ENCODE peak calls at places on chromosomes 3 and 15, in five cellular contexts. One of them, this sample, is unnamed.

GRCh38 chr3:17742837-17743659 is 617 bp upstream of the TBC1D5 start:
- DNase-seq in SK-N-DZ: no peak
- DNase-seq in hepatic stellate cell: no peak
- DNase-seq in Peyer's patch: no peak
- DNase-seq in renal cortical epithelial cell: peak
- DNase-seq in this sample: no peak

GRCh38 chr3:126923423-126923822 is 59.5 kb upstream of the PLXNA1 start:
- DNase-seq in SK-N-DZ: no peak
- DNase-seq in Peyer's patch: no peak
- DNase-seq in renal cortical epithelial cell: no peak
- DNase-seq in hepatic stellate cell: no peak
- DNase-seq in this sample: no peak

GRCh38 chr3:140809326-140809725 is 131.5 kb downstream of the TRIM42 start:
- DNase-seq in SK-N-DZ: no peak
- DNase-seq in renal cortical epithelial cell: no peak
- DNase-seq in hepatic stellate cell: no peak
- DNase-seq in Peyer's patch: no peak
- DNase-seq in this sample: peak

GRCh38 chr3:118972974-118973373 is 61.7 kb downstream of the IGSF11 start:
- DNase-seq in SK-N-DZ: no peak
- DNase-seq in hepatic stellate cell: no peak
- DNase-seq in renal cortical epithelial cell: no peak
- DNase-seq in Peyer's patch: no peak
- DNase-seq in this sample: no peak

GRCh38 chr3:188361888-188362287 is 207.9 kb downstream of the LPP start:
- DNase-seq in SK-N-DZ: no peak
- DNase-seq in renal cortical epithelial cell: no peak
- DNase-seq in Peyer's patch: no peak
- DNase-seq in hepatic stellate cell: no peak
- DNase-seq in this sample: no peak

GRCh38 chr15:90664650-90665287 is 52.4 kb upstream of the BLM start:
- DNase-seq in Peyer's patch: peak
- DNase-seq in SK-N-DZ: no peak
- DNase-seq in renal cortical epithelial cell: peak
- DNase-seq in hepatic stellate cell: peak
- DNase-seq in this sample: no peak

GRCh38 chr3:138939563-138940241 is 7.2 kb downstream of the FOXL2 start:
- DNase-seq in SK-N-DZ: no peak
- DNase-seq in renal cortical epithelial cell: no peak
- DNase-seq in hepatic stellate cell: no peak
- DNase-seq in Peyer's patch: no peak
- DNase-seq in this sample: no peak

GRCh38 chr3:194738254-194739093 is 52.8 kb downstream of the FAM43A start:
- DNase-seq in SK-N-DZ: no peak
- DNase-seq in renal cortical epithelial cell: peak
- DNase-seq in hepatic stellate cell: no peak
- DNase-seq in Peyer's patch: no peak
- DNase-seq in this sample: no peak

GRCh38 chr15:88658972-88659931 is 20.4 kb downstream of the ISG20 start:
- DNase-seq in hepatic stellate cell: peak
- DNase-seq in SK-N-DZ: no peak
- DNase-seq in Peyer's patch: no peak
- DNase-seq in renal cortical epithelial cell: no peak
- DNase-seq in this sample: no peak

GRCh38 chr15:20357139-20358065 is 184.2 kb downstream of the GOLGA6L6 start:
- DNase-seq in SK-N-DZ: no peak
- DNase-seq in renal cortical epithelial cell: no peak
- DNase-seq in hepatic stellate cell: peak
- DNase-seq in Peyer's patch: peak
- DNase-seq in this sample: no peak

GRCh38 chr3:52838561-52839267 is 3.9 kb upstream of the MUSTN1 start:
- DNase-seq in SK-N-DZ: no peak
- DNase-seq in renal cortical epithelial cell: no peak
- DNase-seq in Peyer's patch: peak
- DNase-seq in hepatic stellate cell: no peak
- DNase-seq in this sample: no peak

GRCh38 chr3:115469649-115470048 is 153.7 kb upstream of the GAP43 start:
- DNase-seq in hepatic stellate cell: no peak
- DNase-seq in SK-N-DZ: no peak
- DNase-seq in renal cortical epithelial cell: no peak
- DNase-seq in Peyer's patch: no peak
- DNase-seq in this sample: no peak

GRCh38 chr15:85976986-85977385 is 102.7 kb upstream of the AGBL1 start:
- DNase-seq in renal cortical epithelial cell: no peak
- DNase-seq in SK-N-DZ: no peak
- DNase-seq in hepatic stellate cell: no peak
- DNase-seq in Peyer's patch: no peak
- DNase-seq in this sample: no peak

GRCh38 chr15:56371495-56372147 is 6.4 kb downstream of the TEX9 start:
- DNase-seq in SK-N-DZ: no peak
- DNase-seq in hepatic stellate cell: no peak
- DNase-seq in Peyer's patch: no peak
- DNase-seq in renal cortical epithelial cell: peak
- DNase-seq in this sample: peak

GRCh38 chr15:72155021-72155621 is 36.9 kb downstream of the SENP8 start:
- DNase-seq in SK-N-DZ: no peak
- DNase-seq in hepatic stellate cell: no peak
- DNase-seq in renal cortical epithelial cell: peak
- DNase-seq in Peyer's patch: peak
- DNase-seq in this sample: no peak

GRCh38 chr3:153072856-153073255 is 89.2 kb upstream of the RAP2B start:
- DNase-seq in renal cortical epithelial cell: no peak
- DNase-seq in Peyer's patch: no peak
- DNase-seq in hepatic stellate cell: no peak
- DNase-seq in SK-N-DZ: no peak
- DNase-seq in this sample: no peak

GRCh38 chr3:136819784-136820640 is 1.1 kb downstream of the SLC35G2 start:
- DNase-seq in SK-N-DZ: peak
- DNase-seq in renal cortical epithelial cell: peak
- DNase-seq in hepatic stellate cell: peak
- DNase-seq in Peyer's patch: peak
- DNase-seq in this sample: no peak